ENCODE peak calls at places on chromosomes 3 and 15, in six cellular contexts. J is HCT116; E is effector memory CD4-positive, alpha-beta T cell; F is PC-3; Y is uterus; U is cardiac fibroblast. C is an unnamed sample.

GRCh38 chr3:45966969-45967640 is 23.8 kb downstream of the CXCR6 start:
- DNase-seq in U (no peak), J (no peak), E (no peak), Y (no peak), F (no peak), C (peak)

GRCh38 chr3:131960324-131960723 is 74.5 kb downstream of the CPNE4 start:
- DNase-seq in J (no peak), F (peak), Y (no peak), U (peak), E (no peak), C (no peak)

GRCh38 chr15:23576034-23576433 is 10.6 kb downstream of the MKRN3 start:
- DNase-seq in E (no peak), J (no peak), F (no peak), U (no peak), Y (no peak), C (no peak)

GRCh38 chr3:108388136-108389132 is 92.1 kb downstream of the HHLA2 start:
- DNase-seq in F (no peak), E (no peak), Y (no peak), J (no peak), U (no peak), C (no peak)

GRCh38 chr3:30667250-30667585 is 60.8 kb downstream of the TGFBR2 start:
- DNase-seq in F (no peak), U (no peak), Y (no peak), E (no peak), J (no peak), C (no peak)

GRCh38 chr15:36230741-36231140 is 348.7 kb upstream of the CDIN1 start:
- DNase-seq in Y (no peak), J (no peak), E (no peak), F (no peak), U (no peak), C (no peak)

GRCh38 chr15:52334491-52335160 is 39.0 kb upstream of the MYO5C start:
- DNase-seq in Y (no peak), J (no peak), U (no peak), E (no peak), F (peak), C (no peak)

GRCh38 chr3:72580246-72580756 is 267.9 kb downstream of the SHQ1 start:
- DNase-seq in F (no peak), J (no peak), U (no peak), Y (no peak), E (no peak), C (no peak)

GRCh38 chr3:34619990-34620389 is 821.6 kb downstream of the PDCD6IP start:
- DNase-seq in Y (no peak), E (no peak), U (no peak), J (no peak), F (no peak), C (no peak)

GRCh38 chr3:29012011-29012410 is 268.9 kb upstream of the RBMS3 start:
- DNase-seq in J (no peak), E (no peak), U (no peak), F (no peak), Y (no peak), C (no peak)

GRCh38 chr3:25033407-25034029 is 394.5 kb upstream of the RARB start:
- DNase-seq in E (no peak), F (peak), J (peak), Y (peak), U (peak), C (peak)

GRCh38 chr15:68631621-68632051 is 52.8 kb downstream of the CORO2B start:
- DNase-seq in F (no peak), Y (no peak), U (no peak), E (no peak), J (no peak), C (no peak)

DNA sequence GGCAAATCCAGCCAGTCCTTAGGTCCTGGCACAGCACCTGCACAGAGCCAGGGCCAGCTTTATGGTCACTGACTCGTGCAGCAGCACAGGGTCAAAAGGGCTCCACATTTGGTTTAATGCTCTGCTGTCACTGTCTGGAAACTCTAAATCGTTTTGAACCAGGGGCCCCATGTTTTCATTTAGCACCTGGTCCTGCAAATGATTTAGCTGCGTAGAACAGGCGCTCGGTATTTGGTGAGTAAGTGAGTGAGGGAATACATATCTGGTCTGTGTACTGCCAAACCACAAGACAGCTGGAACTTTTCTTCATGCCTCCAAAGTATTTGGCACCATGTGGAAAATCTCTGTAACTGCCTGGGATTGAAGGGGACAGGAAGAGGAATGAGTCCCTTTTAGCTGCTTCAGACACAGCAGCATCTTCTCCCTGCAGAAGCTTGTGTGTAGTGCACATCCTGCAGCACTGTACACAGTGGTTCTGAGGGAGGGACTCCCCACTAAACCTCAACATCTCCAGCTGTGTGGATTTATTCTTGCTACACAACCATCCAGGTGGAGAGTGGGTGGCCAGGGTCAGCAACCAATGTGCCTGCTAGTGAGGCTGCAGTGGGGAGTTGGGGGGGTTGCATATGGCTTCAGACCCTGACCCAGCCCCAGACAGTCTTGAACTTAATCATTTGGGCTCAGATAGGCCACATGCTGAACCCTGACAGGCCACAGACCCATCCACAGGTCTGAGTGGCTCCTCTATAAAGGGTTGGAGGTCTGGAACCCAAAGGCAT is 1.1 kb downstream of the SH2D7 start:
- DNase-seq in J (no peak), U (peak), E (no peak), Y (peak), F (no peak), C (no peak)
- H3K4me3 ChIP-seq in J (no peak), U (no peak), E (no peak), Y (no peak), F (no peak), C (no peak)

GRCh38 chr3:179716811-179717210 is 64.0 kb downstream of the USP13 start:
- DNase-seq in J (no peak), F (no peak), Y (no peak), E (no peak), U (peak), C (no peak)
- H3K4me3 ChIP-seq in J (no peak), F (no peak), Y (no peak), E (no peak), U (no peak), C (no peak)

GRCh38 chr15:74956648-74957300 is at the start of gene RPP25:
- DNase-seq in U (peak), E (peak), J (peak), F (peak), Y (peak), C (peak)

GRCh38 chr15:74957301-74958035 is 896 bp upstream of the RPP25 start:
- DNase-seq in F (no peak), J (no peak), U (peak), E (no peak), Y (peak), C (peak)

GRCh38 chr15:74955796-74956647 is 550 bp downstream of the RPP25 start:
- DNase-seq in E (peak), Y (peak), F (no peak), J (no peak), U (peak), C (peak)

GRCh38 chr15:74955017-74955416 is 1.6 kb downstream of the RPP25 start:
- DNase-seq in U (peak), Y (no peak), E (no peak), J (no peak), F (no peak), C (no peak)

GRCh38 chr15:74954515-74954914 is 2.1 kb downstream of the RPP25 start:
- DNase-seq in J (no peak), Y (no peak), F (no peak), E (no peak), U (peak), C (no peak)
- H3K4me3 ChIP-seq in J (no peak), Y (no peak), F (no peak), E (no peak), U (peak), C (no peak)

DNA sequence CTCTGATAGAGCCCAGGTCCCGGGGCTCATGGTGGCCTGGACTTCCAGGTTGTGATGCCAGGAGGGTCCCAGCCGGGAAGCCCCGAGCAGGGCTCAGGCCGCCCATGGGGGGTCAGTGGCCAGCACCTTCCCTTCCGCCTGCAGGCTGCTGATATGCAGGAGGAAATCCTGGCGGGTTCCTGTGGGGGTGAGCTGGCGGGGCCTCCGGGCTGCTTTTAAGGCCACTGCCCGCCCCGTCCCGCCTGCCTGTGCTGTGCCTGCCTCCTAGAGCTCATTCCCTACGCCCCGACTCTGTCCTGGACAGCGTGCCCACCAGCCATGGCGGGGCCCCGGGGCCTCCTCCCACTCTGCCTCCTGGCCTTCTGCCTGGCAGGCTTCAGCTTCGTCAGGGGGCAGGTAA is at the start of gene STAB1:
- DNase-seq in E (no peak), Y (peak), J (no peak), F (no peak), U (peak), C (peak)
- H3K4me3 ChIP-seq in E (no peak), Y (peak), J (no peak), F (no peak), U (peak), C (peak)

GRCh38 chr15:85155857-85156256 is 174.2 kb downstream of the PDE8A start:
- DNase-seq in E (no peak), F (no peak), Y (no peak), J (no peak), U (no peak), C (no peak)
- H3K4me3 ChIP-seq in E (no peak), F (no peak), Y (no peak), J (no peak), U (no peak), C (no peak)

DNA sequence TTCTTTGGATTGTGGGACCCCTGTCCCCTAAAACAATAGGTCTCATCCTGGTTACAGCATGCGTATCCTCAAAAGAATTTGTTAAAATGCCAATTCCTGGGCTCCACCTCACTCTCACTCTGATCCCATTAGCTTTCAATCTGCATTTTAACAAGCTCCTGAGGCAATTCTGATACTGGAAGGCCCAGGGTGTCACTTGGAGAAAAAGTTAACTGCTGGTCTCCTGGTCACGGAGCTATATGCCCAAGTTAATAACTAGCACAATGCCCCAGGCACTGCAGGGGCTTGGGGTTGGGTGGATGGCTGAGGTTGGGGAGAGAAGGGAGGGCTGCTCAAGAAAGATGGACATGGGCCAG is 4.4 kb downstream of the IL17RD start:
- DNase-seq in E (no peak), F (no peak), Y (no peak), J (no peak), U (no peak), C (no peak)
- H3K4me3 ChIP-seq in E (no peak), F (no peak), Y (no peak), J (no peak), U (no peak), C (no peak)

C was measured in psoas muscle.